ENCODE peak calls at places on chromosomes 1 and 21, in six cellular contexts. B, O, A, E, C and Y are unnamed samples.

GRCh38 chr1:181772714-181773113 is 288.8 kb downstream of the ZNF648 start:
- DNase-seq in C (no peak), E (no peak), O (no peak), B (no peak), A (no peak), Y (no peak)

GRCh38 chr1:170410391-170411146 is 121.4 kb upstream of the GORAB start:
- DNase-seq in B (no peak), O (no peak), C (no peak), E (no peak), A (no peak), Y (no peak)

GRCh38 chr1:87647436-87648177 is 318.9 kb downstream of the LMO4 start:
- DNase-seq in B (no peak), C (no peak), A (no peak), E (no peak), O (no peak), Y (no peak)

GRCh38 chr1:30009720-30010119 is 713.7 kb downstream of the MATN1 start:
- DNase-seq in A (no peak), O (no peak), E (no peak), B (no peak), C (no peak), Y (no peak)

GRCh38 chr21:15278851-15279250 is 214.1 kb upstream of the NRIP1 start:
- DNase-seq in C (no peak), E (no peak), A (no peak), O (no peak), B (no peak), Y (no peak)

GRCh38 chr21:44353200-44353970 is at the start of gene TRPM2:
- DNase-seq in O (peak; percentile 64), B (peak; percentile 50), E (no peak), A (peak; percentile 52), C (no peak), Y (peak; percentile 80)

GRCh38 chr1:91499904-91500755 is 521 bp upstream of the CDC7 start:
- DNase-seq in E (peak; percentile 51), B (no peak), A (no peak), C (no peak), O (peak; percentile 5), Y (no peak)

GRCh38 chr1:89489037-89489729 is 35.4 kb upstream of the LRRC8B start:
- DNase-seq in O (no peak), E (no peak), A (no peak), B (no peak), C (no peak), Y (no peak)

GRCh38 chr1:236841341-236841740 is 46.2 kb downstream of the MTR start:
- DNase-seq in B (no peak), O (no peak), E (no peak), C (no peak), A (no peak), Y (no peak)

GRCh38 chr1:18128298-18128697 is 20.7 kb downstream of the IGSF21 start:
- DNase-seq in O (no peak), C (no peak), B (no peak), E (no peak), A (no peak), Y (no peak)

GRCh38 chr1:16126160-16126559 is 29.7 kb downstream of the EPHA2 start:
- DNase-seq in A (no peak), C (no peak), E (no peak), B (no peak), O (no peak), Y (no peak)

GRCh38 chr1:37031419-37031818 is 2.9 kb downstream of the GRIK3 start:
- DNase-seq in B (no peak), C (no peak), O (no peak), E (no peak), A (no peak), Y (no peak)

GRCh38 chr1:25098717-25099116 is 133.6 kb downstream of the SYF2 start:
- DNase-seq in O (no peak), E (no peak), A (no peak), C (no peak), B (no peak), Y (no peak)

GRCh38 chr1:21299007-21299406 is 8.7 kb upstream of the ECE1 start:
- DNase-seq in O (no peak), B (no peak), C (no peak), A (peak; percentile 71), E (no peak), Y (no peak)

GRCh38 chr21:41634211-41634694 is 126.3 kb upstream of the TMPRSS2 start:
- DNase-seq in E (no peak), C (no peak), B (no peak), O (no peak), A (peak; percentile 57), Y (peak; percentile 60)

GRCh38 chr1:31387612-31388011 is 14.7 kb upstream of the FABP3 start:
- DNase-seq in A (no peak), O (no peak), C (no peak), B (no peak), E (no peak), Y (no peak)

GRCh38 chr1:162165528-162165927 is 96.0 kb downstream of the NOS1AP start:
- DNase-seq in E (no peak), A (no peak), B (no peak), O (no peak), C (no peak), Y (no peak)

GRCh38 chr1:1260843-1261560 is 12.7 kb downstream of the UBE2J2 start:
- DNase-seq in C (no peak), O (no peak), E (no peak), B (no peak), A (no peak), Y (no peak)

GRCh38 chr1:10561497-10561896 is 86.7 kb downstream of the PEX14 start:
- DNase-seq in O (no peak), B (no peak), E (no peak), C (no peak), A (no peak), Y (no peak)

GRCh38 chr1:53576381-53576801 is 117.2 kb downstream of the DMRTB1 start:
- DNase-seq in C (no peak), E (no peak), O (no peak), A (no peak), B (no peak), Y (no peak)

GRCh38 chr21:17352937-17353655 is 159.7 kb upstream of the CXADR start:
- DNase-seq in E (no peak), C (no peak), A (no peak), O (no peak), B (no peak), Y (no peak)

GRCh38 chr1:159914252-159915018 is 10.9 kb downstream of the TAGLN2 start:
- DNase-seq in B (no peak), C (no peak), E (no peak), O (no peak), A (no peak), Y (no peak)

GRCh38 chr1:1212780-1213152 is 1.2 kb downstream of the TNFRSF4 start:
- DNase-seq in B (no peak), A (peak; percentile 78), C (no peak), O (peak; percentile 60), E (no peak), Y (peak; percentile 77)

GRCh38 chr1:215958836-215959235 is 391.7 kb downstream of the KCTD3 start:
- DNase-seq in C (no peak), B (no peak), O (no peak), A (no peak), E (no peak), Y (no peak)

GRCh38 chr1:10179751-10180150 is 30.6 kb upstream of the KIF1B start:
- DNase-seq in B (no peak), E (no peak), O (no peak), C (no peak), A (no peak), Y (no peak)

GRCh38 chr1:33147997-33148314 is 33.9 kb downstream of the TRIM62 start:
- DNase-seq in C (no peak), E (peak; percentile 51), B (no peak), A (no peak), O (no peak), Y (no peak)

GRCh38 chr21:27954806-27955205 is 987.9 kb upstream of the ADAMTS5 start:
- DNase-seq in B (no peak), C (no peak), E (no peak), A (no peak), O (no peak), Y (no peak)

GRCh38 chr1:117600966-117601365 is 4.9 kb upstream of the TENT5C start:
- DNase-seq in E (no peak), O (no peak), B (no peak), A (no peak), C (no peak), Y (no peak)

DNA sequence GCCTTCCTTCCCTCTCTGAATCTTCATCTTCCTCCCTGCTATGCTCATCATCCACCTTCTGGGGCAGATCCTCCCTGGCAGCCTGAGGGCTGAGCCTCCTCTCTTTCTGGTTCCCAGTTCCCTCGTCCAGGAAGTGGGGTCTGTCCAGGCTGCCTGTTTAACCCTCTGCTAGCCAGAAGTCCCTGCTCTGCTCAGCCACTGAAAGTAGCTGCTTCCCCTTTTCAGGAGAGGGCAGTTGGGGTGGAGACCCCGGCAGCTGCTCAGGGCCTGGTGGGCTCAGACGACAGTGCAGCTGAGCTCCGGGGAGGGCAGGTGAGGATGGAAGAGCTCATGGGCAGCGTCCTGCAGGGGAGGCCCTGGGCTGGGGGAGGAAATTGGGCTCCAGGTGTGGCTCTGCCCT is 43.1 kb upstream of the ETV3 start:
- DNase-seq in A (no peak), O (no peak), C (no peak), B (no peak), E (no peak), Y (no peak)
- H3K4me1 ChIP-seq in A (no peaks in the 10 kb centered on the region), O (no peaks in the 10 kb centered on the region), C (no peaks in the 10 kb centered on the region), B (no peaks in the 10 kb centered on the region), E (no peaks in the 10 kb centered on the region), Y (no peaks in the 10 kb centered on the region)

GRCh38 chr1:179509384-179509783 is 66.4 kb downstream of the NPHS2 start:
- DNase-seq in E (no peak), A (no peak), B (no peak), O (no peak), C (no peak), Y (no peak)

GRCh38 chr1:179510038-179510437 is 65.7 kb downstream of the NPHS2 start:
- DNase-seq in B (no peak), E (no peak), O (no peak), A (no peak), C (no peak), Y (no peak)

GRCh38 chr1:179506199-179506598 is 69.5 kb downstream of the NPHS2 start:
- DNase-seq in C (no peak), E (peak; percentile 6), B (no peak), O (no peak), A (no peak), Y (no peak)
- TF ChIP-seq CTCF in C (no peak), E (no peak), B (no peak), O (no peak), A (no peak), Y (no peak)

DNA sequence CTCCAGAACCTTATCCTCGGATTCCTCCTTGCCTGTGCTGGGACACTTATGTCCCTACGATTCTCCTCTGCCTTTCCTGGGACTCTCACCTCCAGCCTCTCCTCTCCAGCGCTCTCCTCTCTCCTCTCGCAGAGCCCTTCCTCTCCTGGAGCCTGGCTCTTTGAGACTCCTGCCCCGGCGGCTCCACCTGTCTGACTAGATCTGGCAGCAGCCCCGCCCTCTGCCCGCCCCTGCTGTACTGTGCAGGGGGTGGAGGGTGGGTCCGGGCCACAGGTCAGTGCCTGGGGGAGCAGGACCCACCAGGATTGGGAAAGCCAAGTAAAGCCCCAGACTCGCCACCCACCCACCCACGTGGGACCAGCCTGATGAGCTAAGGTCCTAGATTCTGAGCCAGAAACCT is 1.6 kb downstream of the ELOVL1 start:
- DNase-seq in B (peak; percentile 24), A (peak; percentile 91), O (no peak), C (no peak), E (peak; percentile 74), Y (peak; percentile 72)
- H3K27ac ChIP-seq in B (peak overlapping the region; percentile 93), A (peak overlapping the region; percentile 93), O (peak overlapping the region; percentile 99), C (peak overlapping the region; percentile 66), E (no peak overlapping the region), Y (peak overlapping the region; percentile 95)

GRCh38 chr1:243247901-243248300 is 7.2 kb downstream of the CEP170 start:
- DNase-seq in A (no peak), C (no peak), E (no peak), B (no peak), O (no peak), Y (no peak)
- H3K4me1 ChIP-seq in A (no peaks in the 10 kb centered on the region), C (peaks cover 39% of the 10 kb centered on the region), E (no peaks in the 10 kb centered on the region), B (peaks cover 11% of the 10 kb centered on the region), O (peaks cover 3% of the 10 kb centered on the region), Y (peaks cover 61% of the 10 kb centered on the region)